ENCODE peak calls at places on chromosomes 1 and 21, in four cellular contexts. One of them, this sample, is unnamed.

GRCh38 chr1:225653463-225654276 is 747 bp upstream of the ENAH start:
- DNase-seq in nephron progenitor cell: peak; percentile 63
- DNase-seq in fibroblast of lung: peak; percentile 82
- DNase-seq in pancreas: peak; percentile 64
- DNase-seq in this sample: peak; percentile 62

GRCh38 chr1:95133687-95134086 is 16.5 kb downstream of the TLCD4 start:
- DNase-seq in nephron progenitor cell: no peak
- DNase-seq in fibroblast of lung: no peak
- DNase-seq in pancreas: no peak
- DNase-seq in this sample: no peak

GRCh38 chr1:227808566-227808965 is 6.9 kb upstream of the PRSS38 start:
- DNase-seq in nephron progenitor cell: no peak
- DNase-seq in fibroblast of lung: no peak
- DNase-seq in pancreas: no peak
- DNase-seq in this sample: no peak

GRCh38 chr1:168698453-168698852 is 30.6 kb downstream of the DPT start:
- DNase-seq in nephron progenitor cell: no peak
- DNase-seq in fibroblast of lung: no peak
- DNase-seq in pancreas: no peak
- DNase-seq in this sample: no peak

GRCh38 chr1:67793562-67793961 is 39.7 kb downstream of the GNG12 start:
- DNase-seq in nephron progenitor cell: no peak
- DNase-seq in fibroblast of lung: peak; percentile 93
- DNase-seq in pancreas: no peak
- DNase-seq in this sample: no peak

GRCh38 chr1:153633747-153634665 is at the start of gene CHTOP:
- DNase-seq in nephron progenitor cell: peak; percentile 93
- DNase-seq in fibroblast of lung: peak; percentile 97
- DNase-seq in pancreas: peak; percentile 96
- DNase-seq in this sample: peak; percentile 96

GRCh38 chr1:80358141-80358540 is 1351.6 kb upstream of the ADGRL4 start:
- DNase-seq in nephron progenitor cell: no peak
- DNase-seq in fibroblast of lung: peak; percentile 2
- DNase-seq in pancreas: no peak
- DNase-seq in this sample: no peak

GRCh38 chr1:83670891-83671565 is 327.9 kb downstream of the TTLL7 start:
- DNase-seq in nephron progenitor cell: no peak
- DNase-seq in fibroblast of lung: no peak
- DNase-seq in pancreas: no peak
- DNase-seq in this sample: no peak

GRCh38 chr1:26432793-26433192 is 672 bp downstream of the DHDDS start:
- DNase-seq in nephron progenitor cell: no peak
- DNase-seq in fibroblast of lung: peak; percentile 2
- DNase-seq in pancreas: no peak
- DNase-seq in this sample: no peak

GRCh38 chr1:183023146-183023600 is at the start of gene LAMC1:
- DNase-seq in nephron progenitor cell: peak; percentile 92
- DNase-seq in fibroblast of lung: peak; percentile 82
- DNase-seq in pancreas: peak; percentile 49
- DNase-seq in this sample: peak; percentile 25

GRCh38 chr1:86865973-86866637 is 47.8 kb downstream of the SELENOF start:
- DNase-seq in nephron progenitor cell: no peak
- DNase-seq in fibroblast of lung: no peak
- DNase-seq in pancreas: no peak
- DNase-seq in this sample: no peak

GRCh38 chr1:159996653-159997052 is 35.1 kb downstream of the PIGM start:
- DNase-seq in nephron progenitor cell: no peak
- DNase-seq in fibroblast of lung: peak; percentile 96
- DNase-seq in pancreas: no peak
- DNase-seq in this sample: no peak

GRCh38 chr1:168728452-168729404 is at the start of gene DPT:
- DNase-seq in nephron progenitor cell: no peak
- DNase-seq in fibroblast of lung: peak; percentile 71
- DNase-seq in pancreas: no peak
- DNase-seq in this sample: no peak

GRCh38 chr1:97930472-97930871 is 9.6 kb upstream of the DPYD start:
- DNase-seq in nephron progenitor cell: no peak
- DNase-seq in fibroblast of lung: peak; percentile 23
- DNase-seq in pancreas: no peak
- DNase-seq in this sample: no peak

GRCh38 chr1:210437781-210438180 is 109.1 kb downstream of the HHAT start:
- DNase-seq in nephron progenitor cell: no peak
- DNase-seq in fibroblast of lung: peak; percentile 36
- DNase-seq in pancreas: no peak
- DNase-seq in this sample: no peak

GRCh38 chr1:210727709-210728108 is 399.0 kb downstream of the HHAT start:
- DNase-seq in nephron progenitor cell: no peak
- DNase-seq in fibroblast of lung: no peak
- DNase-seq in pancreas: no peak
- DNase-seq in this sample: no peak

GRCh38 chr1:112946683-112947082 is 9.3 kb downstream of the SLC16A1 start:
- DNase-seq in nephron progenitor cell: no peak
- DNase-seq in fibroblast of lung: no peak
- DNase-seq in pancreas: no peak
- DNase-seq in this sample: no peak

GRCh38 chr1:12776801-12777557 is 3.4 kb downstream of the PRAMEF12 start:
- DNase-seq in nephron progenitor cell: no peak
- DNase-seq in fibroblast of lung: no peak
- DNase-seq in pancreas: no peak
- DNase-seq in this sample: no peak

GRCh38 chr21:22791986-22792560 is 1793.9 kb downstream of the NCAM2 start:
- DNase-seq in nephron progenitor cell: peak; percentile 28
- DNase-seq in fibroblast of lung: peak; percentile 24
- DNase-seq in pancreas: no peak
- DNase-seq in this sample: no peak

GRCh38 chr1:9580942-9581341 is 7.8 kb upstream of the TMEM201 start:
- DNase-seq in nephron progenitor cell: no peak
- DNase-seq in fibroblast of lung: no peak
- DNase-seq in pancreas: no peak
- DNase-seq in this sample: no peak

GRCh38 chr21:40512590-40512989 is 334.4 kb downstream of the DSCAM start:
- DNase-seq in nephron progenitor cell: peak; percentile 30
- DNase-seq in fibroblast of lung: no peak
- DNase-seq in pancreas: no peak
- DNase-seq in this sample: no peak
- TF ChIP-seq CTCF in nephron progenitor cell: peak; percentile 56
- TF ChIP-seq CTCF in fibroblast of lung: peak; percentile 33
- TF ChIP-seq CTCF in pancreas: peak; percentile 37
- TF ChIP-seq CTCF in this sample: no peak

DNA sequence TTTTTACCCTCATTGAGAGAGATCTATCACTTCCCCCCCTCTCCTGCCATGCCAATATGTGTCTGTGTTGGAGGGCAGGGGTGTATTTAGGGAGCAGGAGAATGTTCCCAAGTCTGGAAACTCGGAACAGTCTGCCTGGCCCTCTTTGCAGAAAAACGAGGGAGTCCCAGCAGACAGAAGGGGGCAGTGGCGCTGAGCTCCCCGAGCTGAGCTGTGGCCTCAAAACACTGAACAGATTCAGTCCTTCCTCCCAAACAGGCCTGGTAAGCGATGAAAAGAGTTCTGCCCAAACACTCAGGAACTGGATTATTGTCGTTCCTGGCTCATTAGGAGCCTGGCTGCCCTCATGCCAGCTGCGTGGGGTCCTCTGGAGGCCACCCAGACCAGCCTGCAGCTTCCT is 981 bp downstream of the CLDN14 start:
- DNase-seq in nephron progenitor cell: peak; percentile 23
- DNase-seq in fibroblast of lung: peak; percentile 55
- DNase-seq in pancreas: no peak
- DNase-seq in this sample: no peak
- TF ChIP-seq CTCF in nephron progenitor cell: peak; percentile 9
- TF ChIP-seq CTCF in fibroblast of lung: peak; percentile 27
- TF ChIP-seq CTCF in pancreas: no peak
- TF ChIP-seq CTCF in this sample: no peak

GRCh38 chr1:235635938-235636663 is 13.5 kb downstream of the GNG4 start:
- DNase-seq in nephron progenitor cell: no peak
- DNase-seq in fibroblast of lung: no peak
- DNase-seq in pancreas: no peak
- DNase-seq in this sample: no peak
- TF ChIP-seq CTCF in nephron progenitor cell: no peak
- TF ChIP-seq CTCF in fibroblast of lung: no peak
- TF ChIP-seq CTCF in pancreas: no peak
- TF ChIP-seq CTCF in this sample: no peak

GRCh38 chr1:207876129-207876528 is 34.8 kb downstream of the CD34 start:
- DNase-seq in nephron progenitor cell: peak; percentile 22
- DNase-seq in fibroblast of lung: no peak
- DNase-seq in pancreas: no peak
- DNase-seq in this sample: no peak
- TF ChIP-seq CTCF in nephron progenitor cell: peak; percentile 15
- TF ChIP-seq CTCF in fibroblast of lung: peak; percentile 21
- TF ChIP-seq CTCF in pancreas: no peak
- TF ChIP-seq CTCF in this sample: no peak

GRCh38 chr21:14120091-14120734 is 90.5 kb downstream of the LIPI start:
- DNase-seq in nephron progenitor cell: peak; percentile 25
- DNase-seq in fibroblast of lung: no peak
- DNase-seq in pancreas: peak; percentile 9
- DNase-seq in this sample: no peak
- TF ChIP-seq CTCF in nephron progenitor cell: peak; percentile 46
- TF ChIP-seq CTCF in fibroblast of lung: peak; percentile 34
- TF ChIP-seq CTCF in pancreas: peak; percentile 49
- TF ChIP-seq CTCF in this sample: no peak

DNA sequence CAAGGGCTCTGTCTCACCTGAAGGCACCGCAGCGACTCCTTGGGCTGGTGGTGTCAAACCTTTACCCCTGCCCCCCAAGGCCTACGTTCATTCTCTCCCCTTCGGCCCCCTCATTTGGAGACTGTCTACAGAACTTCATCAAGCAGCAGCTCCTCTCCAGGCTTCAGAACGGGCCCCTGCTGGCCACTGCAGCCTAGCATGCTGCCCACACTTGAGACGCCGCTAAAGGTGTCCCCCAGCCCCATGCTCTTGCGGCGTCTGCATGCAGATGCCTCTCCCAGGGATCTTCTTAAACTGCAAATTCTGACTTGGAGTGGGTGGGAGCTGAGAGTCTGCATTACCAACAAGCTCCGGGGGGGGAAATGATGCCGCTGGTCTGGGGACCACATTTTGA is 104.2 kb downstream of the PRDM2 start:
- DNase-seq in nephron progenitor cell: no peak
- DNase-seq in fibroblast of lung: no peak
- DNase-seq in pancreas: no peak
- DNase-seq in this sample: no peak
- TF ChIP-seq CTCF in nephron progenitor cell: no peak
- TF ChIP-seq CTCF in fibroblast of lung: no peak
- TF ChIP-seq CTCF in pancreas: no peak
- TF ChIP-seq CTCF in this sample: no peak

GRCh38 chr1:201882665-201883132 is 6.0 kb upstream of the SHISA4 start:
- DNase-seq in nephron progenitor cell: no peak
- DNase-seq in fibroblast of lung: peak; percentile 87
- DNase-seq in pancreas: no peak
- DNase-seq in this sample: no peak
- TF ChIP-seq CTCF in nephron progenitor cell: no peak
- TF ChIP-seq CTCF in fibroblast of lung: no peak
- TF ChIP-seq CTCF in pancreas: no peak
- TF ChIP-seq CTCF in this sample: no peak

DNA sequence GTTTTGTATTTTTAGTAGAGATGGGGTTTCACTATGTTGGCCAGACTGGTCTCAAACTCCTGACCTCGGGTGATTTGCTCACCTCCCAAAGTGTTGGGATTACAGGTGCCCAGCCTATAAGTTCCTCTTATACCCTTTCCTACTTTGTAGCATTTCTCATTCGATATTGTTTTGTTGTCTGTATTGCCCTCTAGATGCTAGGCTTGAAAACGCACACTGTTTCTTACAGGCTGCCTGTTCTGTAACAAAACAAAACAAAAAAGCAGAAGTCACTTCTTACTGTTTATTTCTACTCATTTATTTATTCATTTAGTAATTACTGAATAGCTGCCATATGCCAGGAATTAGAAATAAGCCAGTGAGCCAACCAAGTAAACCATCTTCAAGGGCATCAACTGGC is 136.9 kb upstream of the BMP8A start:
- DNase-seq in nephron progenitor cell: no peak
- DNase-seq in fibroblast of lung: no peak
- DNase-seq in pancreas: no peak
- DNase-seq in this sample: no peak
- TF ChIP-seq CTCF in nephron progenitor cell: no peak
- TF ChIP-seq CTCF in fibroblast of lung: peak; percentile 12
- TF ChIP-seq CTCF in pancreas: no peak
- TF ChIP-seq CTCF in this sample: no peak

GRCh38 chr1:165827199-165828102 is at the start of gene UCK2:
- DNase-seq in nephron progenitor cell: peak; percentile 81
- DNase-seq in fibroblast of lung: peak; percentile 81
- DNase-seq in pancreas: peak; percentile 79
- DNase-seq in this sample: no peak
- TF ChIP-seq CTCF in nephron progenitor cell: no peak
- TF ChIP-seq CTCF in fibroblast of lung: no peak
- TF ChIP-seq CTCF in pancreas: no peak
- TF ChIP-seq CTCF in this sample: no peak

This sample was measured in omental fat pad.